ENCODE peak calls at places on chromosomes 12 and 14, in four cellular contexts. E, S, N and O are unnamed samples.

GRCh38 chr14:51472881-51473280 is 178.8 kb upstream of the FRMD6 start:
- DNase-seq in E (no peak), S (no peak), N (no peak), O (no peak)

GRCh38 chr14:50031534-50032313 is 84.6 kb downstream of the VCPKMT start:
- DNase-seq in E (no peak), S (no peak), N (no peak), O (no peak)

GRCh38 chr14:73140924-73141323 is 4.6 kb downstream of the PSEN1 start:
- DNase-seq in E (no peak), S (no peak), N (no peak), O (no peak)

GRCh38 chr12:14902465-14902864 is 16.8 kb upstream of the MGP start:
- DNase-seq in E (no peak), S (no peak), N (no peak), O (no peak)

GRCh38 chr12:21717756-21718155 is 56.8 kb downstream of the KCNJ8 start:
- DNase-seq in E (no peak), S (no peak), N (no peak), O (no peak)

GRCh38 chr12:128043317-128043716 is 223.7 kb upstream of the TMEM132C start:
- DNase-seq in E (no peak), S (no peak), N (no peak), O (peak; percentile 4)

GRCh38 chr12:25052191-25053020 is 103.5 kb upstream of the BCAT1 start:
- DNase-seq in E (no peak), S (peak; percentile 53), N (peak; percentile 59), O (peak; percentile 94)

GRCh38 chr12:82998509-82998908 is 311.8 kb downstream of the TMTC2 start:
- DNase-seq in E (no peak), S (no peak), N (no peak), O (no peak)

GRCh38 chr12:12684375-12685106 is 11.4 kb downstream of the GPR19 start:
- DNase-seq in E (no peak), S (no peak), N (peak; percentile 31), O (no peak)

GRCh38 chr14:39581474-39581873 is 149.2 kb upstream of the FBXO33 start:
- DNase-seq in E (no peak), S (no peak), N (no peak), O (peak; percentile 6)

GRCh38 chr14:104751539-104752337 is 1.2 kb upstream of the SIVA1 start:
- DNase-seq in E (no peak), S (no peak), N (peak; percentile 63), O (no peak)
- TF ChIP-seq CTCF in E (no peak), S (no peak), N (peak; percentile 53), O (no peak)

GRCh38 chr12:46304080-46304479 is 35.2 kb upstream of the SLC38A1 start:
- DNase-seq in E (no peak), S (no peak), N (no peak), O (no peak)
- TF ChIP-seq CTCF in E (no peak), S (no peak), N (no peak), O (no peak)

GRCh38 chr14:22040781-22041125 is 367.1 kb upstream of the OR4E1 start:
- DNase-seq in E (no peak), S (no peak), N (no peak), O (no peak)

GRCh38 chr14:22036541-22036940 is 362.9 kb upstream of the OR4E1 start:
- DNase-seq in E (no peak), S (no peak), N (no peak), O (no peak)

GRCh38 chr14:22044193-22044592 is 370.6 kb upstream of the OR4E1 start:
- DNase-seq in E (no peak), S (no peak), N (no peak), O (no peak)

GRCh38 chr14:22046063-22046462 is 372.4 kb upstream of the OR4E1 start:
- DNase-seq in E (no peak), S (no peak), N (no peak), O (no peak)

GRCh38 chr14:22039938-22040780 is 366.5 kb upstream of the OR4E1 start:
- DNase-seq in E (no peak), S (no peak), N (no peak), O (peak; percentile 13)
- TF ChIP-seq CTCF in E (no peak), S (peak; percentile 54), N (peak; percentile 34), O (peak; percentile 52)

DNA sequence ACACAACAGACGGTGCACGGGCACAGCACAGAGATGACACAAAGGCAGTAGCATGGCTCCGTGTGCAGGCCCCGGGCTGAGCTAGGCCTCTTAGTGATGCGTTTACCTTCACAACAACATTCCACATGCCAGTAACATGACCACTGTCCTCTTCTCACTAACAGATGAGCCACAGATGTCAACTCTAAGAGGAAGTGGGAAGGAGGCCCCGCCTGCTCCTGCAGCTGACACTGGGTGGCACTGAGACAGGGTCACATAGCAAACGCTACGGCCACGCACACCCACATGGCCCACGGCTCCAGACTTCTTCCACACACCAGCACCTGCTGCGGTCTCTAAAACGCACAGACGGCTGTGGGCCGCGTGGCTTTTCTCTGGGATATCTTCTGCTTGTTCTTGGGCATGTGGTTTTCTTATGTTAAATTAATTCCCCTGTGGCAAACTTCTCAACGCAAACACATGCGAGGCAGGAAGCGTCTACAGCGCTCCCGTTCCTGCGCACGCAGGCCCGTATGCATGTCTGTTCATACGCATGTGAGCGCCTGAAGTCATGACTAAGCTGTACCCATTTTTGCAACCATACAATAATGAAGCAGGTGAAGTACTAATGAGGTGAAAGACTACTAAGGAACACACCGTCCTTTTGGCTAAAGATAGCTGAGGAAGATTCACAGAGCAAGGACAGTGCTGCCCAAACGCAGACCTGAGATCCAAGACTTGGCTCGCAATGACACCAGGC is 26.8 kb downstream of the AMN start:
- DNase-seq in E (no peak), S (peak; percentile 61), N (no peak), O (no peak)
- TF ChIP-seq CTCF in E (no peak), S (no peak), N (no peak), O (no peak)

DNA sequence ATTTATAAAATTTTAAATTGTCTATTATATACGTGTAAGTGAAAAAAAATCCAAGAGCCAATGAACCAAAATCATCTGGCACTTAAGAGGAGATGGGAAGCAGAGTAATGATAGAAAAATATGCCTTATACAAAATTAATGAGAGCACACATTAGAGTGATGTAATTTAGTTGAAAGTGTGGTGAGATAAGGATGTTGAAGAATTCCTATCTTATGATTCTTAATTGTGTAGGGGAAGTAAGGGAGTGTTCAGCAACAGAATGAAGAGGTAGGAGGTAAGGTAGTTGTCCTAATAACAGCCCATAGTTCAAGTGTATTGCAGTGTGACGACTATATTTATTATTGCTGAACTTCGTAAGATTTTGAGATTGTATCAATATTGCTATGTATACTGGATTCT is 843.4 kb upstream of the FLRT2 start:
- DNase-seq in E (no peak), S (no peak), N (no peak), O (no peak)
- TF ChIP-seq CTCF in E (no peak), S (no peak), N (no peak), O (no peak)